ENCODE peak calls at places on chromosomes 6 and 20, in nine cellular contexts. One of them, this sample, is unnamed. For H3K4me1, the result is how much of the 10 kb centered on the place peaks cover.

GRCh38 chr6:23173231-23173630 is 603.9 kb downstream of the HDGFL1 start:
- DNase-seq in small intestine: no peak
- DNase-seq in aorta: no peak
- DNase-seq in kidney: no peak
- DNase-seq in lower lobe of right lung: no peak
- DNase-seq in suprapubic skin: no peak
- DNase-seq in RWPE2: no peak
- DNase-seq in neural progenitor cell: no peak
- DNase-seq in GM12878: no peak
- DNase-seq in this sample: no peak

GRCh38 chr6:82645536-82646230 is 282.1 kb downstream of the TPBG start:
- DNase-seq in small intestine: no peak
- DNase-seq in aorta: no peak
- DNase-seq in kidney: no peak
- DNase-seq in lower lobe of right lung: no peak
- DNase-seq in suprapubic skin: no peak
- DNase-seq in RWPE2: no peak
- DNase-seq in neural progenitor cell: no peak
- DNase-seq in GM12878: no peak
- DNase-seq in this sample: no peak

GRCh38 chr6:136923116-136923953 is 1.2 kb downstream of the SLC35D3 start:
- DNase-seq in small intestine: no peak
- DNase-seq in aorta: no peak
- DNase-seq in kidney: peak
- DNase-seq in lower lobe of right lung: no peak
- DNase-seq in suprapubic skin: no peak
- DNase-seq in RWPE2: peak
- DNase-seq in neural progenitor cell: peak
- DNase-seq in GM12878: no peak
- DNase-seq in this sample: no peak

GRCh38 chr6:4948781-4949450 is 54.9 kb downstream of the RPP40 start:
- DNase-seq in small intestine: no peak
- DNase-seq in aorta: no peak
- DNase-seq in kidney: no peak
- DNase-seq in lower lobe of right lung: no peak
- DNase-seq in suprapubic skin: no peak
- DNase-seq in RWPE2: no peak
- DNase-seq in neural progenitor cell: no peak
- DNase-seq in GM12878: no peak
- DNase-seq in this sample: no peak

GRCh38 chr6:30990422-30991086 is 7.0 kb downstream of the MUC21 start:
- DNase-seq in small intestine: peak
- DNase-seq in aorta: no peak
- DNase-seq in kidney: no peak
- DNase-seq in lower lobe of right lung: no peak
- DNase-seq in suprapubic skin: no peak
- DNase-seq in RWPE2: no peak
- DNase-seq in neural progenitor cell: no peak
- DNase-seq in GM12878: no peak
- DNase-seq in this sample: no peak

GRCh38 chr20:8700756-8701155 is 368.1 kb upstream of the PLCB4 start:
- DNase-seq in small intestine: no peak
- DNase-seq in aorta: no peak
- DNase-seq in kidney: no peak
- DNase-seq in lower lobe of right lung: no peak
- DNase-seq in suprapubic skin: no peak
- DNase-seq in RWPE2: no peak
- DNase-seq in neural progenitor cell: no peak
- DNase-seq in GM12878: no peak
- DNase-seq in this sample: no peak

GRCh38 chr20:856361-856775 is 22.9 kb downstream of the FAM110A start:
- DNase-seq in small intestine: no peak
- DNase-seq in aorta: peak
- DNase-seq in kidney: peak
- DNase-seq in lower lobe of right lung: peak
- DNase-seq in suprapubic skin: no peak
- DNase-seq in RWPE2: peak
- DNase-seq in neural progenitor cell: no peak
- DNase-seq in GM12878: no peak
- DNase-seq in this sample: no peak

GRCh38 chr20:8309638-8310037 is 177.6 kb downstream of the PLCB1 start:
- DNase-seq in small intestine: no peak
- DNase-seq in aorta: no peak
- DNase-seq in kidney: no peak
- DNase-seq in lower lobe of right lung: no peak
- DNase-seq in suprapubic skin: no peak
- DNase-seq in RWPE2: no peak
- DNase-seq in neural progenitor cell: peak
- DNase-seq in GM12878: no peak
- DNase-seq in this sample: no peak

GRCh38 chr6:12203001-12203400 is 87.2 kb upstream of the EDN1 start:
- DNase-seq in small intestine: no peak
- DNase-seq in aorta: no peak
- DNase-seq in kidney: no peak
- DNase-seq in lower lobe of right lung: no peak
- DNase-seq in suprapubic skin: no peak
- DNase-seq in RWPE2: no peak
- DNase-seq in neural progenitor cell: peak
- DNase-seq in GM12878: no peak
- DNase-seq in this sample: no peak

GRCh38 chr6:82113231-82113630 is 134.3 kb downstream of the IBTK start:
- DNase-seq in small intestine: no peak
- DNase-seq in aorta: no peak
- DNase-seq in kidney: no peak
- DNase-seq in lower lobe of right lung: no peak
- DNase-seq in suprapubic skin: no peak
- DNase-seq in RWPE2: no peak
- DNase-seq in neural progenitor cell: no peak
- DNase-seq in GM12878: no peak
- DNase-seq in this sample: no peak

DNA sequence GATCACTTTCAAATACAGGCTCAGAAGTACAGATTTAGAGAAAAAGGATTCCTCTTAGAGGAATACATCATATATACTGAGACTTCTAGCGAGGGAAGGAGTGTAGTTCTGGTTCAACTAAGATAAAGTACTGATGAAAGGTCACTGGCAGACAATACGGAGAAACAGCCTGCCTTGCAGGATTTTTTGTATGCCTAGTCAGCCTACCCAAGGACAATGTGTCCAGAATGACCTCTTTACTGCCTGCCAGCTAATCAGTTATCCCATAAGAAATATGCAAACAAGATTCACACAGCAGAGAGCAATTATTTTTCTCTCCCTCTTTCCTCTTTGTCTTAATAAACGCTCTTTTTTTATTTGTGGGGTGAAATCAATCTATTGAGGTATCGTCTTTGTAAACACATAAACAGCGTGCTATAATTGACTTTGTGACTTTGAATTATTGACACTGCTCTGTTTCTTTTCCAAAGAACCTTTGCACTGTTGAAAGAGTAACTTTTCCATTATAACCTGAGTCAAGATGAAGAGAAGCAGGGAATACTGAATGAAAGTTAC is 1.4 kb upstream of the TSPYL4 start:
- DNase-seq in small intestine: peak
- DNase-seq in aorta: no peak
- DNase-seq in kidney: no peak
- DNase-seq in lower lobe of right lung: no peak
- DNase-seq in suprapubic skin: no peak
- DNase-seq in RWPE2: no peak
- DNase-seq in neural progenitor cell: no peak
- DNase-seq in GM12878: no peak
- DNase-seq in this sample: no peak
- H3K4me3 ChIP-seq in small intestine: no peak
- H3K4me3 ChIP-seq in aorta: no peak
- H3K4me3 ChIP-seq in kidney: peak
- H3K4me3 ChIP-seq in lower lobe of right lung: no peak
- H3K4me3 ChIP-seq in suprapubic skin: no peak
- H3K4me3 ChIP-seq in RWPE2: no peak
- H3K4me3 ChIP-seq in neural progenitor cell: peak
- H3K4me3 ChIP-seq in GM12878: peak
- H3K4me3 ChIP-seq in this sample: no peak

DNA sequence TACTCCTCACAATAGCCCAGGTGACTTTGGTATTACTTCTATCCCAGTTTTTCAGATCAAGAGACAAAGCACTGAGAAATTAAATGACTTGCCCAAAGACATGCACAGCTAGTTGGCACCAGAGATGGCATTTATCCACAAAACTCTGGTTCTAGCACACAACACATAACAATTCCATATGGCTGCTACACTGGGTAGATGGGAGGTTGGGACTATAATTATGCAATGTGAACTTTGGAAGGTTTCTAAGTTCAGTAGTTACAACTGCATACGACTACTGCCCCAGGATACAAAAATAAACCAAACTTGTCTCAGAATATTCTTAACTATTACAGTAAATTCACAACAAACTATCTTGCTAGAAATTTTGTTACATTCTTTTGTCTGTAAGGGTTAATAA is 54.2 kb upstream of the MLIP start:
- DNase-seq in small intestine: peak
- DNase-seq in aorta: no peak
- DNase-seq in kidney: no peak
- DNase-seq in lower lobe of right lung: no peak
- DNase-seq in suprapubic skin: no peak
- DNase-seq in RWPE2: no peak
- DNase-seq in neural progenitor cell: no peak
- DNase-seq in GM12878: no peak
- DNase-seq in this sample: no peak
- H3K4me1 ChIP-seq in small intestine: under half
- H3K4me1 ChIP-seq in aorta: under half
- H3K4me1 ChIP-seq in kidney: under half
- H3K4me1 ChIP-seq in lower lobe of right lung: under half
- H3K4me1 ChIP-seq in suprapubic skin: under half
- H3K4me1 ChIP-seq in RWPE2: under half
- H3K4me1 ChIP-seq in neural progenitor cell: under half
- H3K4me1 ChIP-seq in GM12878: under half
- H3K4me1 ChIP-seq in this sample: under half

DNA sequence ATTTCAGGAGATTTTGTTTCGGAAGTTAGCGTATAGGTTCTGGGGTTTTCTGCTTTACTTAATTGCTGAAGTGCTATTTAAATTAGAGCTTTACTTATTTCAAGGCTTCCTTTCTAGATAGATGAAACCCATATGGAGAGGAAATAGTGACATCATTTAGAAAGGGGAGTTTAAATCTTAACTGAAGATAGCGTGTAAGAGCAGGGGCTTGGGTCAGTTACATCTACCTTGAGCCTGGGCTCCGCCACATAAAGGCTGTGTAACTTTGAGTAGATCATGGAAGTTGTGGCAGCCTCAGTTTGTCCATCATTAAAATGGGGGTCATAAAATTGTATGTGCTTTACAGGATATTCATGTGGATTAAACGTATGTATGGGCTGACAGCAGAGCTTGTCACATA is 4.7 kb downstream of the CDS2 start:
- DNase-seq in small intestine: no peak
- DNase-seq in aorta: no peak
- DNase-seq in kidney: no peak
- DNase-seq in lower lobe of right lung: no peak
- DNase-seq in suprapubic skin: no peak
- DNase-seq in RWPE2: no peak
- DNase-seq in neural progenitor cell: no peak
- DNase-seq in GM12878: no peak
- DNase-seq in this sample: no peak
- H3K4me3 ChIP-seq in small intestine: no peak
- H3K4me3 ChIP-seq in aorta: no peak
- H3K4me3 ChIP-seq in kidney: no peak
- H3K4me3 ChIP-seq in lower lobe of right lung: no peak
- H3K4me3 ChIP-seq in suprapubic skin: no peak
- H3K4me3 ChIP-seq in RWPE2: no peak
- H3K4me3 ChIP-seq in neural progenitor cell: no peak
- H3K4me3 ChIP-seq in GM12878: peak
- H3K4me3 ChIP-seq in this sample: no peak

GRCh38 chr6:127164555-127164954 is 46.1 kb downstream of the RSPO3 start:
- DNase-seq in small intestine: no peak
- DNase-seq in aorta: no peak
- DNase-seq in kidney: no peak
- DNase-seq in lower lobe of right lung: no peak
- DNase-seq in suprapubic skin: no peak
- DNase-seq in RWPE2: no peak
- DNase-seq in neural progenitor cell: no peak
- DNase-seq in GM12878: no peak
- DNase-seq in this sample: no peak
- H3K4me1 ChIP-seq in small intestine: under half
- H3K4me1 ChIP-seq in aorta: under half
- H3K4me1 ChIP-seq in kidney: under half
- H3K4me1 ChIP-seq in lower lobe of right lung: under half
- H3K4me1 ChIP-seq in suprapubic skin: under half
- H3K4me1 ChIP-seq in RWPE2: under half
- H3K4me1 ChIP-seq in neural progenitor cell: under half
- H3K4me1 ChIP-seq in GM12878: under half
- H3K4me1 ChIP-seq in this sample: under half

This sample was measured in vagina.